ENCODE peak calls at places on chromosomes 1 and 21, in ten cellular contexts. B, T, K, H, O, A, Y, Q, E and G are unnamed samples.

GRCh38 chr1:19637606-19638005 is 6.5 kb upstream of the NBL1 start:
- DNase-seq in B (no peak), T (no peak), K (no peak), H (no peak), O (no peak), A (no peak), Y (no peak), Q (no peak), E (no peak), G (no peak)

GRCh38 chr21:35824136-35824535 is 236.2 kb downstream of the SETD4 start:
- DNase-seq in B (peak; percentile 17), T (no peak), K (no peak), H (no peak), O (no peak), A (no peak), Y (no peak), Q (no peak), E (no peak), G (no peak)

GRCh38 chr1:30160999-30161689 is 562.2 kb downstream of the MATN1 start:
- DNase-seq in B (no peak), T (no peak), K (no peak), H (no peak), O (no peak), A (no peak), Y (no peak), Q (no peak), E (no peak), G (no peak)

GRCh38 chr1:218785928-218786327 is 387.8 kb upstream of the LYPLAL1 start:
- DNase-seq in B (no peak), T (no peak), K (peak; percentile 73), H (no peak), O (peak; percentile 89), A (no peak), Y (no peak), Q (no peak), E (no peak), G (no peak)

GRCh38 chr1:160489513-160490261 is 33.4 kb downstream of the SLAMF6 start:
- DNase-seq in B (no peak), T (no peak), K (no peak), H (no peak), O (no peak), A (no peak), Y (no peak), Q (no peak), E (no peak), G (no peak)

GRCh38 chr1:211639500-211640361 is 35.7 kb downstream of the NEK2 start:
- DNase-seq in B (no peak), T (no peak), K (no peak), H (peak; percentile 57), O (no peak), A (no peak), Y (no peak), Q (no peak), E (peak; percentile 16), G (no peak)

GRCh38 chr1:1243261-1243660 is 3.3 kb downstream of the C1QTNF12 start:
- DNase-seq in B (no peak), T (no peak), K (no peak), H (no peak), O (no peak), A (no peak), Y (no peak), Q (no peak), E (no peak), G (no peak)

GRCh38 chr21:33668180-33668579 is 25.9 kb downstream of the ITSN1 start:
- DNase-seq in B (no peak), T (no peak), K (no peak), H (no peak), O (peak; percentile 29), A (no peak), Y (no peak), Q (no peak), E (no peak), G (no peak)

GRCh38 chr1:204975568-204976235 is 67.3 kb upstream of the CNTN2 start:
- DNase-seq in B (peak; percentile 88), T (no peak), K (no peak), H (peak; percentile 31), O (no peak), A (peak; percentile 36), Y (peak; percentile 46), Q (no peak), E (no peak), G (no peak)

GRCh38 chr1:202577381-202577780 is 132.9 kb downstream of the SYT2 start:
- DNase-seq in B (no peak), T (no peak), K (no peak), H (peak; percentile 48), O (no peak), A (no peak), Y (no peak), Q (no peak), E (no peak), G (no peak)

GRCh38 chr1:19067187-19067911 is 110.9 kb upstream of the IFFO2 start:
- DNase-seq in B (no peak), T (no peak), K (no peak), H (no peak), O (no peak), A (peak; percentile 54), Y (no peak), Q (no peak), E (no peak), G (no peak)

GRCh38 chr1:179082308-179083030 is 599 bp downstream of the TOR3A start:
- DNase-seq in B (peak; percentile 69), T (peak; percentile 43), K (no peak), H (peak; percentile 47), O (peak; percentile 68), A (peak; percentile 50), Y (peak; percentile 15), Q (no peak), E (peak; percentile 76), G (peak; percentile 26)

GRCh38 chr1:152954436-152954835 is 7.4 kb downstream of the SPRR5 start:
- DNase-seq in B (no peak), T (no peak), K (no peak), H (no peak), O (no peak), A (no peak), Y (no peak), Q (no peak), E (no peak), G (no peak)

GRCh38 chr1:157157481-157158190 is 19.4 kb upstream of the ETV3 start:
- DNase-seq in B (no peak), T (no peak), K (no peak), H (no peak), O (no peak), A (no peak), Y (no peak), Q (no peak), E (no peak), G (no peak)

GRCh38 chr1:172885411-172885810 is 165.3 kb downstream of the TNFSF18 start:
- DNase-seq in B (no peak), T (no peak), K (no peak), H (no peak), O (no peak), A (no peak), Y (no peak), Q (no peak), E (no peak), G (no peak)

GRCh38 chr1:172041689-172042088 is 200.4 kb downstream of the DNM3 start:
- DNase-seq in B (no peak), T (no peak), K (no peak), H (no peak), O (no peak), A (no peak), Y (no peak), Q (no peak), E (no peak), G (no peak)

GRCh38 chr21:37435120-37435519 is 68.5 kb downstream of the DYRK1A start:
- DNase-seq in B (no peak), T (peak; percentile 78), K (peak; percentile 62), H (no peak), O (peak; percentile 76), A (no peak), Y (no peak), Q (no peak), E (no peak), G (no peak)

DNA sequence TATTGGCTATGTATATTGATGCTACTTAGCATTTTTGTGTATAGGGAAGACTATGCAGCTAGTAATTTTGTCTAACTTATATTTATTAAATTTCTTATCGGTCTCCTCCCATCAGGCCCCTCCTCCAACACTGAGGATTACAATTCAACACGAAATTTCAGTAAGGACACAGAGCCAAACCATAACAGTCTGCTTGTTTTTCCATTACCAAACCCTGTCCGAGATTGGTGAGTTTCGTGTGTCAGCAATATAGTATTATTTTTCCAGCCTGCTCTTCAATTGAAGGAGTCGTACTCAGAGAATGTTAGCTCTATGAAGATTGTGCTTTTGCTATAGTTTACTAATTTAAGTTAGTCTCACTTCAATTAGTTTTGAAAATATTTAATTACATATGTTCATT is 1495.3 kb downstream of the MRPL39 start:
- DNase-seq in B (no peak), T (no peak), K (no peak), H (no peak), O (no peak), A (no peak), Y (no peak), Q (no peak), E (no peak), G (no peak)
- H3K9me3 ChIP-seq in B (peaks cover 9% of the 10 kb centered on the region), T (no peaks in the 10 kb centered on the region), K (no peaks in the 10 kb centered on the region), H (no peaks in the 10 kb centered on the region), O (no peaks in the 10 kb centered on the region), A (peaks cover 27% of the 10 kb centered on the region), Y (no peaks in the 10 kb centered on the region), Q (no peaks in the 10 kb centered on the region), E (no peaks in the 10 kb centered on the region), G (no peaks in the 10 kb centered on the region)

GRCh38 chr21:30733026-30733425 is 14.0 kb downstream of the KRTAP21-2 start:
- DNase-seq in B (no peak), T (no peak), K (no peak), H (no peak), O (no peak), A (no peak), Y (no peak), Q (no peak), E (no peak), G (no peak)
- H3K9me3 ChIP-seq in B (no peaks in the 10 kb centered on the region), T (no peaks in the 10 kb centered on the region), K (no peaks in the 10 kb centered on the region), H (no peaks in the 10 kb centered on the region), O (no peaks in the 10 kb centered on the region), A (peaks cover 40% of the 10 kb centered on the region), Y (no peaks in the 10 kb centered on the region), Q (no peaks in the 10 kb centered on the region), E (no peaks in the 10 kb centered on the region), G (no peaks in the 10 kb centered on the region)

GRCh38 chr1:228243093-228243492 is 35.2 kb downstream of the OBSCN start:
- DNase-seq in B (peak; percentile 11), T (no peak), K (no peak), H (no peak), O (no peak), A (no peak), Y (no peak), Q (no peak), E (no peak), G (no peak)
- H3K9me3 ChIP-seq in B (peaks cover 59% of the 10 kb centered on the region), T (peaks cover 15% of the 10 kb centered on the region), K (no peaks in the 10 kb centered on the region), H (peaks cover 14% of the 10 kb centered on the region), O (no peaks in the 10 kb centered on the region), A (peaks cover 38% of the 10 kb centered on the region), Y (peaks cover 59% of the 10 kb centered on the region), Q (peaks cover 66% of the 10 kb centered on the region), E (peaks cover 23% of the 10 kb centered on the region), G (peaks cover 9% of the 10 kb centered on the region)

DNA sequence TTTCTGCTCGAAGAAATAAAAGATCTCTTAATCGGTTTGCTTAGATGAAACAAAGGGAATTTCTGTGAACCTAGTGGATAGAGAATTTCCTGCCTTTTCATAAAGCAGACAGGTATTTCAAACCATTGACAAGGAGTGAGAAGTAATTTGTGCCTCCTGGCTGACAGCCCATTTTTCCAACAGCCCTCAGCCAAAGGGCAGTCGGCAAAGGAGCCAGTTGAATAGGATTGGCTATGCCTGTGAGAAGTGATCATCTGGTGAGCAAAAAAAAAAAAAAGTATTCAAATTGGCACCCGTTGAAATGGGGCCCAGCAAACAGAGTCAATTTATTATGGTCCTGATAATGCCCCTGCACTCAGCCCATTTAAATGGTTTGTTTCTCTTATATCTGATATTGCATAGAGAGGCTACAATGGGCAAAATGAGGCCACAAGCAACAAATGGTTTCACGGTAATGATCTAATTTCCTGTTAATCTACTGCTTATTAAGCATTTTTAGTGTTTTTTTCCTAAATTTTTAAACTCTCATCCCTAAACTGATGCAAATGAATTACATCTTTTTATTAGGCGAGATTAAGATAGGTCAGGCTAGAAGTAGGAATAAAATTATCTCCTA is 477.5 kb downstream of the NUF2 start:
- DNase-seq in B (no peak), T (no peak), K (no peak), H (no peak), O (no peak), A (no peak), Y (no peak), Q (no peak), E (no peak), G (no peak)
- H3K9me3 ChIP-seq in B (peaks cover 10% of the 10 kb centered on the region), T (no peaks in the 10 kb centered on the region), K (no peaks in the 10 kb centered on the region), H (no peaks in the 10 kb centered on the region), O (no peaks in the 10 kb centered on the region), A (no peaks in the 10 kb centered on the region), Y (no peaks in the 10 kb centered on the region), Q (no peaks in the 10 kb centered on the region), E (no peaks in the 10 kb centered on the region), G (no peaks in the 10 kb centered on the region)